ENCODE peak calls at places on chromosomes 11 and 22, in eight cellular contexts. One of them, this sample, is unnamed. For H3K4me1 and H3K27me3, the result is how much of the 10 kb centered on the place peaks cover.

GRCh38 chr11:119421941-119422504 is 949 bp downstream of the THY1 start:
- DNase-seq in endothelial cell of umbilical vein: no peak
- DNase-seq in effector memory CD4-positive, alpha-beta T cell: no peak
- DNase-seq in Peyer's patch: no peak
- DNase-seq in A673: peak
- DNase-seq in CD4-positive, alpha-beta memory T cell: no peak
- DNase-seq in fibroblast of lung: peak
- DNase-seq in left ventricle myocardium inferior: no peak
- DNase-seq in this sample: no peak

GRCh38 chr11:88359529-88359928 is 22.0 kb upstream of the CTSC start:
- DNase-seq in fibroblast of lung: no peak
- DNase-seq in effector memory CD4-positive, alpha-beta T cell: no peak
- DNase-seq in A673: no peak
- DNase-seq in Peyer's patch: no peak
- DNase-seq in endothelial cell of umbilical vein: no peak
- DNase-seq in left ventricle myocardium inferior: no peak
- DNase-seq in CD4-positive, alpha-beta memory T cell: peak
- DNase-seq in this sample: no peak

GRCh38 chr11:96124155-96124554 is 200.2 kb upstream of the MTMR2 start:
- DNase-seq in endothelial cell of umbilical vein: no peak
- DNase-seq in A673: no peak
- DNase-seq in Peyer's patch: no peak
- DNase-seq in CD4-positive, alpha-beta memory T cell: no peak
- DNase-seq in effector memory CD4-positive, alpha-beta T cell: no peak
- DNase-seq in fibroblast of lung: no peak
- DNase-seq in left ventricle myocardium inferior: no peak
- DNase-seq in this sample: no peak

GRCh38 chr11:10326080-10326964 is 21.4 kb downstream of the ADM start:
- DNase-seq in effector memory CD4-positive, alpha-beta T cell: no peak
- DNase-seq in fibroblast of lung: peak
- DNase-seq in A673: no peak
- DNase-seq in CD4-positive, alpha-beta memory T cell: no peak
- DNase-seq in endothelial cell of umbilical vein: peak
- DNase-seq in Peyer's patch: peak
- DNase-seq in left ventricle myocardium inferior: peak
- DNase-seq in this sample: peak

GRCh38 chr11:27120211-27120610 is 79.6 kb downstream of the BBOX1 start:
- DNase-seq in A673: no peak
- DNase-seq in Peyer's patch: no peak
- DNase-seq in CD4-positive, alpha-beta memory T cell: no peak
- DNase-seq in endothelial cell of umbilical vein: no peak
- DNase-seq in left ventricle myocardium inferior: no peak
- DNase-seq in effector memory CD4-positive, alpha-beta T cell: no peak
- DNase-seq in fibroblast of lung: peak
- DNase-seq in this sample: no peak

GRCh38 chr22:21026783-21027692 is 5.3 kb downstream of the SLC7A4 start:
- DNase-seq in effector memory CD4-positive, alpha-beta T cell: no peak
- DNase-seq in CD4-positive, alpha-beta memory T cell: no peak
- DNase-seq in left ventricle myocardium inferior: peak
- DNase-seq in A673: no peak
- DNase-seq in Peyer's patch: no peak
- DNase-seq in fibroblast of lung: peak
- DNase-seq in endothelial cell of umbilical vein: no peak
- DNase-seq in this sample: no peak

GRCh38 chr11:64226507-64227051 is 505 bp downstream of the NUDT22 start:
- DNase-seq in effector memory CD4-positive, alpha-beta T cell: peak
- DNase-seq in left ventricle myocardium inferior: peak
- DNase-seq in fibroblast of lung: no peak
- DNase-seq in endothelial cell of umbilical vein: no peak
- DNase-seq in A673: peak
- DNase-seq in Peyer's patch: peak
- DNase-seq in CD4-positive, alpha-beta memory T cell: peak
- DNase-seq in this sample: peak

GRCh38 chr11:18853086-18853720 is 61.6 kb upstream of the PTPN5 start:
- DNase-seq in left ventricle myocardium inferior: no peak
- DNase-seq in effector memory CD4-positive, alpha-beta T cell: no peak
- DNase-seq in Peyer's patch: no peak
- DNase-seq in fibroblast of lung: peak
- DNase-seq in endothelial cell of umbilical vein: peak
- DNase-seq in CD4-positive, alpha-beta memory T cell: no peak
- DNase-seq in A673: peak
- DNase-seq in this sample: peak

GRCh38 chr11:132064987-132065620 is 694.7 kb downstream of the NTM start:
- DNase-seq in Peyer's patch: no peak
- DNase-seq in A673: no peak
- DNase-seq in effector memory CD4-positive, alpha-beta T cell: no peak
- DNase-seq in endothelial cell of umbilical vein: peak
- DNase-seq in left ventricle myocardium inferior: no peak
- DNase-seq in CD4-positive, alpha-beta memory T cell: no peak
- DNase-seq in fibroblast of lung: peak
- DNase-seq in this sample: no peak

GRCh38 chr22:39219071-39220050 is 25.4 kb downstream of the PDGFB start:
- DNase-seq in Peyer's patch: peak
- DNase-seq in left ventricle myocardium inferior: no peak
- DNase-seq in fibroblast of lung: no peak
- DNase-seq in endothelial cell of umbilical vein: no peak
- DNase-seq in CD4-positive, alpha-beta memory T cell: no peak
- DNase-seq in A673: no peak
- DNase-seq in effector memory CD4-positive, alpha-beta T cell: no peak
- DNase-seq in this sample: no peak

GRCh38 chr22:39306456-39307361 is 12.7 kb downstream of the RPL3 start:
- DNase-seq in A673: peak
- DNase-seq in endothelial cell of umbilical vein: peak
- DNase-seq in left ventricle myocardium inferior: no peak
- DNase-seq in Peyer's patch: peak
- DNase-seq in fibroblast of lung: no peak
- DNase-seq in CD4-positive, alpha-beta memory T cell: peak
- DNase-seq in effector memory CD4-positive, alpha-beta T cell: peak
- DNase-seq in this sample: no peak

GRCh38 chr11:10605941-10606381 is 37.5 kb upstream of the LYVE1 start:
- DNase-seq in CD4-positive, alpha-beta memory T cell: no peak
- DNase-seq in endothelial cell of umbilical vein: peak
- DNase-seq in left ventricle myocardium inferior: peak
- DNase-seq in fibroblast of lung: peak
- DNase-seq in Peyer's patch: peak
- DNase-seq in A673: peak
- DNase-seq in effector memory CD4-positive, alpha-beta T cell: no peak
- DNase-seq in this sample: no peak

GRCh38 chr11:121800704-121801516 is 315.1 kb downstream of the BLID start:
- DNase-seq in CD4-positive, alpha-beta memory T cell: no peak
- DNase-seq in A673: no peak
- DNase-seq in endothelial cell of umbilical vein: no peak
- DNase-seq in left ventricle myocardium inferior: no peak
- DNase-seq in fibroblast of lung: peak
- DNase-seq in effector memory CD4-positive, alpha-beta T cell: no peak
- DNase-seq in Peyer's patch: no peak
- DNase-seq in this sample: no peak

GRCh38 chr22:19576460-19577421 is 52.5 kb upstream of the CLDN5 start:
- DNase-seq in fibroblast of lung: peak
- DNase-seq in Peyer's patch: no peak
- DNase-seq in CD4-positive, alpha-beta memory T cell: peak
- DNase-seq in effector memory CD4-positive, alpha-beta T cell: no peak
- DNase-seq in A673: peak
- DNase-seq in endothelial cell of umbilical vein: peak
- DNase-seq in left ventricle myocardium inferior: peak
- DNase-seq in this sample: no peak

GRCh38 chr11:47051217-47051616 is 114.7 kb downstream of the CSTPP1 start:
- DNase-seq in fibroblast of lung: peak
- DNase-seq in Peyer's patch: no peak
- DNase-seq in effector memory CD4-positive, alpha-beta T cell: no peak
- DNase-seq in left ventricle myocardium inferior: no peak
- DNase-seq in endothelial cell of umbilical vein: no peak
- DNase-seq in A673: no peak
- DNase-seq in CD4-positive, alpha-beta memory T cell: no peak
- DNase-seq in this sample: no peak

GRCh38 chr11:10032991-10033390 is 261.0 kb downstream of the SBF2 start:
- DNase-seq in Peyer's patch: no peak
- DNase-seq in effector memory CD4-positive, alpha-beta T cell: no peak
- DNase-seq in A673: no peak
- DNase-seq in fibroblast of lung: peak
- DNase-seq in CD4-positive, alpha-beta memory T cell: no peak
- DNase-seq in endothelial cell of umbilical vein: no peak
- DNase-seq in left ventricle myocardium inferior: no peak
- DNase-seq in this sample: no peak

GRCh38 chr11:83006877-83007330 is 64.8 kb downstream of the RAB30 start:
- DNase-seq in CD4-positive, alpha-beta memory T cell: no peak
- DNase-seq in left ventricle myocardium inferior: no peak
- DNase-seq in fibroblast of lung: no peak
- DNase-seq in A673: no peak
- DNase-seq in Peyer's patch: no peak
- DNase-seq in effector memory CD4-positive, alpha-beta T cell: no peak
- DNase-seq in endothelial cell of umbilical vein: no peak
- DNase-seq in this sample: no peak

GRCh38 chr11:81197396-81197795 is 1536.3 kb downstream of the FAM181B start:
- DNase-seq in fibroblast of lung: no peak
- DNase-seq in Peyer's patch: no peak
- DNase-seq in effector memory CD4-positive, alpha-beta T cell: no peak
- DNase-seq in left ventricle myocardium inferior: no peak
- DNase-seq in endothelial cell of umbilical vein: no peak
- DNase-seq in CD4-positive, alpha-beta memory T cell: no peak
- DNase-seq in A673: no peak
- DNase-seq in this sample: no peak

GRCh38 chr11:67674442-67674871 is at the start of gene ALDH3B2:
- DNase-seq in effector memory CD4-positive, alpha-beta T cell: no peak
- DNase-seq in left ventricle myocardium inferior: no peak
- DNase-seq in CD4-positive, alpha-beta memory T cell: no peak
- DNase-seq in fibroblast of lung: no peak
- DNase-seq in A673: no peak
- DNase-seq in endothelial cell of umbilical vein: no peak
- DNase-seq in Peyer's patch: no peak
- DNase-seq in this sample: peak

GRCh38 chr11:77069336-77069968 is 2.7 kb downstream of the CAPN5 start:
- DNase-seq in left ventricle myocardium inferior: no peak
- DNase-seq in Peyer's patch: peak
- DNase-seq in endothelial cell of umbilical vein: no peak
- DNase-seq in fibroblast of lung: no peak
- DNase-seq in A673: no peak
- DNase-seq in effector memory CD4-positive, alpha-beta T cell: no peak
- DNase-seq in CD4-positive, alpha-beta memory T cell: no peak
- DNase-seq in this sample: no peak

GRCh38 chr22:50507421-50507990 is at the start of gene LMF2:
- DNase-seq in effector memory CD4-positive, alpha-beta T cell: peak
- DNase-seq in left ventricle myocardium inferior: peak
- DNase-seq in fibroblast of lung: no peak
- DNase-seq in Peyer's patch: peak
- DNase-seq in A673: no peak
- DNase-seq in endothelial cell of umbilical vein: peak
- DNase-seq in CD4-positive, alpha-beta memory T cell: peak
- DNase-seq in this sample: no peak

GRCh38 chr11:12723410-12724297 is 49.4 kb downstream of the TEAD1 start:
- DNase-seq in CD4-positive, alpha-beta memory T cell: no peak
- DNase-seq in A673: peak
- DNase-seq in fibroblast of lung: peak
- DNase-seq in left ventricle myocardium inferior: no peak
- DNase-seq in effector memory CD4-positive, alpha-beta T cell: no peak
- DNase-seq in Peyer's patch: no peak
- DNase-seq in endothelial cell of umbilical vein: peak
- DNase-seq in this sample: peak
- H3K4me1 ChIP-seq in CD4-positive, alpha-beta memory T cell: under half
- H3K4me1 ChIP-seq in A673: half or more
- H3K4me1 ChIP-seq in fibroblast of lung: under half
- H3K4me1 ChIP-seq in left ventricle myocardium inferior: half or more
- H3K4me1 ChIP-seq in effector memory CD4-positive, alpha-beta T cell: under half
- H3K4me1 ChIP-seq in Peyer's patch: under half
- H3K4me1 ChIP-seq in endothelial cell of umbilical vein: under half
- H3K4me1 ChIP-seq in this sample: under half

DNA sequence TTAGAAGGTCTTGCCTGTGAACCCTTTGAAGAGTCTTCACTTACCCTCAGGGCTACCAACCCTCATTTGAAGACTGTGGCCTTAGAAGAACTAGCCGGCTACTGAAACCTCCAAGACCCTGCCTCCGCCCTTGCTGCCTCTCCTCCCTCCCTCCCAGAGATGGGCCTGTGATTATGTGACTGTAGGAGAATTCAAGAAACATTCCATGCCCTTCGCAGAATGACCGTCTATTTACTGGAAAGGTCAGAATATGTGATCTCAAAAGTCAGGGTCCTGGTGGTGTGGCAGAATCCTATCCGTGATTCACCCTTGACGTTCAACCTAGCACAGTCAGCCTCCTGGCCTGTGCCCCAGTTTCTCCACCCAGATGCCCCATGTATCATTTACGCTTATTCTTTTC is 109.6 kb downstream of the CTNND1 start:
- DNase-seq in effector memory CD4-positive, alpha-beta T cell: no peak
- DNase-seq in fibroblast of lung: no peak
- DNase-seq in endothelial cell of umbilical vein: no peak
- DNase-seq in Peyer's patch: no peak
- DNase-seq in CD4-positive, alpha-beta memory T cell: no peak
- DNase-seq in left ventricle myocardium inferior: no peak
- DNase-seq in A673: no peak
- DNase-seq in this sample: no peak
- H3K27ac ChIP-seq in effector memory CD4-positive, alpha-beta T cell: no peak
- H3K27ac ChIP-seq in fibroblast of lung: no peak
- H3K27ac ChIP-seq in endothelial cell of umbilical vein: no peak
- H3K27ac ChIP-seq in Peyer's patch: no peak
- H3K27ac ChIP-seq in CD4-positive, alpha-beta memory T cell: no peak
- H3K27ac ChIP-seq in left ventricle myocardium inferior: no peak
- H3K27ac ChIP-seq in A673: no peak
- H3K27ac ChIP-seq in this sample: no peak

GRCh38 chr22:35611200-35611890 is 5.8 kb downstream of the MB start:
- DNase-seq in endothelial cell of umbilical vein: no peak
- DNase-seq in fibroblast of lung: no peak
- DNase-seq in Peyer's patch: no peak
- DNase-seq in A673: no peak
- DNase-seq in left ventricle myocardium inferior: no peak
- DNase-seq in CD4-positive, alpha-beta memory T cell: no peak
- DNase-seq in effector memory CD4-positive, alpha-beta T cell: no peak
- DNase-seq in this sample: no peak
- H3K27me3 ChIP-seq in endothelial cell of umbilical vein: under half
- H3K27me3 ChIP-seq in fibroblast of lung: under half
- H3K27me3 ChIP-seq in Peyer's patch: under half
- H3K27me3 ChIP-seq in A673: under half
- H3K27me3 ChIP-seq in left ventricle myocardium inferior: under half
- H3K27me3 ChIP-seq in CD4-positive, alpha-beta memory T cell: under half
- H3K27me3 ChIP-seq in effector memory CD4-positive, alpha-beta T cell: under half
- H3K27me3 ChIP-seq in this sample: under half

GRCh38 chr22:33443688-33444087 is 385.5 kb upstream of the SYN3 start:
- DNase-seq in effector memory CD4-positive, alpha-beta T cell: no peak
- DNase-seq in left ventricle myocardium inferior: no peak
- DNase-seq in endothelial cell of umbilical vein: no peak
- DNase-seq in Peyer's patch: no peak
- DNase-seq in A673: no peak
- DNase-seq in fibroblast of lung: no peak
- DNase-seq in CD4-positive, alpha-beta memory T cell: no peak
- DNase-seq in this sample: no peak

GRCh38 chr22:33438273-33438672 is 380.1 kb upstream of the SYN3 start:
- DNase-seq in endothelial cell of umbilical vein: no peak
- DNase-seq in fibroblast of lung: peak
- DNase-seq in left ventricle myocardium inferior: no peak
- DNase-seq in Peyer's patch: no peak
- DNase-seq in A673: no peak
- DNase-seq in CD4-positive, alpha-beta memory T cell: no peak
- DNase-seq in effector memory CD4-positive, alpha-beta T cell: no peak
- DNase-seq in this sample: no peak

DNA sequence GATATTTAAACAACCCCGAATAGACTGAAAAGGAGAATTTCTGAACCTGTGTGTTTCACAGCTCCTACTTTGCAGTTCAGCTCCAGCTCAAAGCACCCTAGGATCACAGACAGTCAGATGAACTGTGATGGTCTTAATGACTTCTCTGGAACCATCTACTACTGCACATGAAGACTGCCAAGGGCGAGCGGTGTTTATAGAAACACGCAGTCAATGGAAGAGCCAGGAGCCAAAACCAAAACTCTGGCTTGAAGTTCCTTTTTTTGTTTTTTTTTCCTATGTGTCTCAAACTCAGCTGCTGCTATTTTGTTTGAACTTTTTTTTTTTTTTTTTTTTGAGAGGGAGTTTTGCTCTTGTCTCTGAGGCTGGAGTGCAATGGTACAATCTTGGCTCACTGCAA is 382.6 kb upstream of the SYN3 start:
- DNase-seq in A673: no peak
- DNase-seq in CD4-positive, alpha-beta memory T cell: no peak
- DNase-seq in fibroblast of lung: peak
- DNase-seq in endothelial cell of umbilical vein: no peak
- DNase-seq in Peyer's patch: no peak
- DNase-seq in effector memory CD4-positive, alpha-beta T cell: no peak
- DNase-seq in left ventricle myocardium inferior: no peak
- DNase-seq in this sample: no peak
- H3K4me1 ChIP-seq in A673: under half
- H3K4me1 ChIP-seq in CD4-positive, alpha-beta memory T cell: under half
- H3K4me1 ChIP-seq in fibroblast of lung: under half
- H3K4me1 ChIP-seq in endothelial cell of umbilical vein: under half
- H3K4me1 ChIP-seq in Peyer's patch: under half
- H3K4me1 ChIP-seq in effector memory CD4-positive, alpha-beta T cell: under half
- H3K4me1 ChIP-seq in left ventricle myocardium inferior: under half
- H3K4me1 ChIP-seq in this sample: under half

This sample was measured in small intestine.